ENCODE peak calls at places on chromosome X, in seven cellular contexts. One of them, this sample, is unnamed.

GRCh38 chrX:129842510-129843208 is 1.0 kb downstream of the ZDHHC9 start:
- DNase-seq in IMR-90: peak
- DNase-seq in mesendoderm: peak
- DNase-seq in mesenchymal stem cell: peak
- DNase-seq in neuronal stem cell: no peak
- DNase-seq in H9: no peak
- DNase-seq in H1: no peak
- DNase-seq in this sample: peak

GRCh38 chrX:13428055-13428786 is 108.4 kb upstream of the ATXN3L start:
- DNase-seq in H1: no peak
- DNase-seq in IMR-90: peak
- DNase-seq in neuronal stem cell: no peak
- DNase-seq in mesendoderm: peak
- DNase-seq in H9: peak
- DNase-seq in mesenchymal stem cell: peak
- DNase-seq in this sample: no peak

GRCh38 chrX:45622538-45622937 is 421.9 kb upstream of the DIPK2B start:
- DNase-seq in neuronal stem cell: no peak
- DNase-seq in mesendoderm: no peak
- DNase-seq in H1: no peak
- DNase-seq in H9: no peak
- DNase-seq in IMR-90: peak
- DNase-seq in mesenchymal stem cell: peak
- DNase-seq in this sample: peak

GRCh38 chrX:119990995-119991787 is 47.6 kb upstream of the NKAP start:
- DNase-seq in neuronal stem cell: no peak
- DNase-seq in H9: peak
- DNase-seq in H1: no peak
- DNase-seq in mesenchymal stem cell: no peak
- DNase-seq in mesendoderm: no peak
- DNase-seq in IMR-90: no peak
- DNase-seq in this sample: no peak

GRCh38 chrX:45198301-45198700 is 2.4 kb downstream of the DIPK2B start:
- DNase-seq in mesendoderm: no peak
- DNase-seq in H9: no peak
- DNase-seq in IMR-90: no peak
- DNase-seq in neuronal stem cell: no peak
- DNase-seq in mesenchymal stem cell: no peak
- DNase-seq in H1: no peak
- DNase-seq in this sample: no peak

GRCh38 chrX:23066588-23067281 is 67.0 kb downstream of the DDX53 start:
- DNase-seq in IMR-90: no peak
- DNase-seq in H1: no peak
- DNase-seq in H9: no peak
- DNase-seq in mesenchymal stem cell: no peak
- DNase-seq in neuronal stem cell: no peak
- DNase-seq in mesendoderm: no peak
- DNase-seq in this sample: no peak

GRCh38 chrX:129522184-129523059 is 868 bp downstream of the SMARCA1 start:
- DNase-seq in H1: no peak
- DNase-seq in mesendoderm: peak
- DNase-seq in H9: peak
- DNase-seq in mesenchymal stem cell: peak
- DNase-seq in IMR-90: peak
- DNase-seq in neuronal stem cell: peak
- DNase-seq in this sample: peak

GRCh38 chrX:130772313-130773140 is 130.5 kb downstream of the ENOX2 start:
- DNase-seq in mesendoderm: peak
- DNase-seq in H9: no peak
- DNase-seq in IMR-90: peak
- DNase-seq in neuronal stem cell: no peak
- DNase-seq in H1: no peak
- DNase-seq in mesenchymal stem cell: peak
- DNase-seq in this sample: peak

DNA sequence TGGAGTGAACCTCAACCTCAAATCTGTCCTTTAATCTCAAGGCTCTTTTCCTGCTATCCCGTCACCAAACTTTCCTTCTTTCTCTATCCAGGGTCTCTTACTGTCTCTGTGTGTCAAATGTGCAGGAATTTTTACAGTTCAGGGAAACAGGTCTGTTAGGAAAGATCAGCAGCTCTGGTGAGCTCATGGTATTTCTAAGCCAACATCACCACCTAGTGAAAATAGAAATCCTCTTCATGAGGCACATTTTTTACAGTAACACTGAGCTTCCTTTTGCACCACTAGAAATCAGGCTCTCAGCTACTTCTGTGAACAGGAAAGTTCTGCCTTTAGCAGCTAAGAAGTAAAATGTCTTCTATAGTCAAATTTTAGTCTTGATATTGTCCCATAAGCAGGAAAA is 39.6 kb downstream of the NUDT11 start:
- DNase-seq in mesendoderm: peak
- DNase-seq in H9: no peak
- DNase-seq in H1: no peak
- DNase-seq in mesenchymal stem cell: peak
- DNase-seq in IMR-90: no peak
- DNase-seq in neuronal stem cell: no peak
- DNase-seq in this sample: peak
- H3K4ac ChIP-seq in mesendoderm: no peak
- H3K4ac ChIP-seq in H9: no peak
- H3K4ac ChIP-seq in H1: no peak
- H3K4ac ChIP-seq in mesenchymal stem cell: no peak
- H3K4ac ChIP-seq in IMR-90: no peak
- H3K4ac ChIP-seq in neuronal stem cell: no peak
- H3K4ac ChIP-seq in this sample: no peak

GRCh38 chrX:53630261-53630660 is 56.3 kb downstream of the HUWE1 start:
- DNase-seq in mesenchymal stem cell: no peak
- DNase-seq in IMR-90: no peak
- DNase-seq in H1: no peak
- DNase-seq in neuronal stem cell: no peak
- DNase-seq in mesendoderm: no peak
- DNase-seq in H9: no peak
- DNase-seq in this sample: no peak

GRCh38 chrX:53631156-53631555 is 55.4 kb downstream of the HUWE1 start:
- DNase-seq in mesenchymal stem cell: peak
- DNase-seq in H9: no peak
- DNase-seq in mesendoderm: peak
- DNase-seq in neuronal stem cell: no peak
- DNase-seq in IMR-90: peak
- DNase-seq in H1: no peak
- DNase-seq in this sample: no peak
- H3K4ac ChIP-seq in mesenchymal stem cell: no peak
- H3K4ac ChIP-seq in H9: no peak
- H3K4ac ChIP-seq in mesendoderm: no peak
- H3K4ac ChIP-seq in neuronal stem cell: no peak
- H3K4ac ChIP-seq in IMR-90: peak
- H3K4ac ChIP-seq in H1: no peak
- H3K4ac ChIP-seq in this sample: no peak

GRCh38 chrX:31653395-31653794 is 581.6 kb upstream of the FTHL17 start:
- DNase-seq in H9: no peak
- DNase-seq in mesenchymal stem cell: no peak
- DNase-seq in IMR-90: no peak
- DNase-seq in mesendoderm: no peak
- DNase-seq in H1: no peak
- DNase-seq in neuronal stem cell: no peak
- DNase-seq in this sample: no peak
- H3K4ac ChIP-seq in H9: no peak
- H3K4ac ChIP-seq in mesenchymal stem cell: no peak
- H3K4ac ChIP-seq in IMR-90: no peak
- H3K4ac ChIP-seq in mesendoderm: no peak
- H3K4ac ChIP-seq in H1: no peak
- H3K4ac ChIP-seq in neuronal stem cell: no peak
- H3K4ac ChIP-seq in this sample: no peak

GRCh38 chrX:482702-483203 is 96.0 kb upstream of the PPP2R3B start:
- DNase-seq in H9: no peak
- DNase-seq in mesendoderm: no peak
- DNase-seq in IMR-90: no peak
- DNase-seq in neuronal stem cell: no peak
- DNase-seq in H1: no peak
- DNase-seq in mesenchymal stem cell: no peak
- DNase-seq in this sample: no peak
- H3K4ac ChIP-seq in H9: no peak
- H3K4ac ChIP-seq in mesendoderm: no peak
- H3K4ac ChIP-seq in IMR-90: no peak
- H3K4ac ChIP-seq in neuronal stem cell: no peak
- H3K4ac ChIP-seq in H1: no peak
- H3K4ac ChIP-seq in mesenchymal stem cell: no peak
- H3K4ac ChIP-seq in this sample: no peak

DNA sequence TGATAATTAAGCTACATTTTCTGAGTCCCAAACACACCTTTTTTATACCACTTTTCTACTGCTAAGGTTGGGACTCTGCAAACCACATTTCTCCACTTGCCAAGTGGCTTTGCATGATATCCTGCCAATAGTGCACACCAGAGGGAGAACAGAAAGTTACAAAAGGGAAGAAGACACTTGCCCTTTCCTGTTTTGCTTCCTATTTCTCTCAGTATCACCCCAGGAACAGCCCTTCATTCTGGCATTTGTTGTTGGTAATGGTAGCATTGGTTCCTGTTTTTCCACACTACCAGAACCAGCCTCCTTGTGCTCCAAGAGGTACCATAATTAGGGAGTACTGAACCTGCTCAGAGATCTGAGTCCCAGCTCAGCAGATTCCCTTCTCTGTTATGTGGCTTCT is 87.1 kb downstream of the HDX start:
- DNase-seq in H9: no peak
- DNase-seq in mesendoderm: no peak
- DNase-seq in IMR-90: no peak
- DNase-seq in H1: no peak
- DNase-seq in neuronal stem cell: no peak
- DNase-seq in mesenchymal stem cell: no peak
- DNase-seq in this sample: no peak
- H3K4ac ChIP-seq in H9: no peak
- H3K4ac ChIP-seq in mesendoderm: no peak
- H3K4ac ChIP-seq in IMR-90: no peak
- H3K4ac ChIP-seq in H1: no peak
- H3K4ac ChIP-seq in neuronal stem cell: no peak
- H3K4ac ChIP-seq in mesenchymal stem cell: no peak
- H3K4ac ChIP-seq in this sample: no peak

This sample was measured in trophoblast cell.